ENCODE peak calls at places on chromosome 10, in ten cellular contexts. One of them, this sample, is unnamed.

GRCh38 chr10:59317066-59317465 is 45.3 kb downstream of the FAM13C start:
- DNase-seq in SJCRH30: no peak
- DNase-seq in K562: no peak
- DNase-seq in mucosa of descending colon: no peak
- DNase-seq in mammary epithelial cell: no peak
- DNase-seq in psoas muscle: no peak
- DNase-seq in fibroblast of lung: no peak
- DNase-seq in Caco-2: no peak
- DNase-seq in left lung: no peak
- DNase-seq in Panc1: no peak
- DNase-seq in this sample: no peak

GRCh38 chr10:102701272-102701671 is 12.9 kb downstream of the ARL3 start:
- DNase-seq in SJCRH30: no peak
- DNase-seq in K562: no peak
- DNase-seq in mucosa of descending colon: no peak
- DNase-seq in mammary epithelial cell: no peak
- DNase-seq in psoas muscle: no peak
- DNase-seq in fibroblast of lung: no peak
- DNase-seq in Caco-2: no peak
- DNase-seq in left lung: no peak
- DNase-seq in Panc1: no peak
- DNase-seq in this sample: no peak

GRCh38 chr10:29412452-29413004 is 123.7 kb downstream of the LYZL1 start:
- DNase-seq in SJCRH30: no peak
- DNase-seq in K562: no peak
- DNase-seq in mucosa of descending colon: no peak
- DNase-seq in mammary epithelial cell: no peak
- DNase-seq in psoas muscle: no peak
- DNase-seq in fibroblast of lung: no peak
- DNase-seq in Caco-2: no peak
- DNase-seq in left lung: no peak
- DNase-seq in Panc1: no peak
- DNase-seq in this sample: no peak

GRCh38 chr10:101995451-101996063 is 60.4 kb downstream of the ARMH3 start:
- DNase-seq in SJCRH30: no peak
- DNase-seq in K562: no peak
- DNase-seq in mucosa of descending colon: no peak
- DNase-seq in mammary epithelial cell: no peak
- DNase-seq in psoas muscle: no peak
- DNase-seq in fibroblast of lung: peak; percentile 83
- DNase-seq in Caco-2: no peak
- DNase-seq in left lung: no peak
- DNase-seq in Panc1: no peak
- DNase-seq in this sample: peak; percentile 16

GRCh38 chr10:124670849-124671248 is 73.3 kb downstream of the FAM53B start:
- DNase-seq in SJCRH30: no peak
- DNase-seq in K562: no peak
- DNase-seq in mucosa of descending colon: peak; percentile 63
- DNase-seq in mammary epithelial cell: no peak
- DNase-seq in psoas muscle: no peak
- DNase-seq in fibroblast of lung: no peak
- DNase-seq in Caco-2: no peak
- DNase-seq in left lung: peak; percentile 91
- DNase-seq in Panc1: no peak
- DNase-seq in this sample: no peak

GRCh38 chr10:20598590-20598989 is 298.5 kb downstream of the NEBL start:
- DNase-seq in SJCRH30: peak; percentile 95
- DNase-seq in K562: no peak
- DNase-seq in mucosa of descending colon: no peak
- DNase-seq in mammary epithelial cell: peak; percentile 88
- DNase-seq in psoas muscle: peak; percentile 80
- DNase-seq in fibroblast of lung: peak; percentile 97
- DNase-seq in Caco-2: no peak
- DNase-seq in left lung: no peak
- DNase-seq in Panc1: no peak
- DNase-seq in this sample: peak; percentile 91

GRCh38 chr10:63503395-63503794 is 17.8 kb upstream of the REEP3 start:
- DNase-seq in SJCRH30: no peak
- DNase-seq in K562: no peak
- DNase-seq in mucosa of descending colon: no peak
- DNase-seq in mammary epithelial cell: no peak
- DNase-seq in psoas muscle: no peak
- DNase-seq in fibroblast of lung: no peak
- DNase-seq in Caco-2: no peak
- DNase-seq in left lung: no peak
- DNase-seq in Panc1: no peak
- DNase-seq in this sample: no peak

GRCh38 chr10:46544989-46545791 is 11.3 kb downstream of the GPRIN2 start:
- DNase-seq in SJCRH30: no peak
- DNase-seq in K562: no peak
- DNase-seq in mucosa of descending colon: peak; percentile 44
- DNase-seq in mammary epithelial cell: peak; percentile 44
- DNase-seq in psoas muscle: peak; percentile 38
- DNase-seq in fibroblast of lung: no peak
- DNase-seq in Caco-2: peak; percentile 65
- DNase-seq in left lung: no peak
- DNase-seq in Panc1: no peak
- DNase-seq in this sample: no peak

GRCh38 chr10:17003151-17003550 is 126.5 kb downstream of the CUBN start:
- DNase-seq in SJCRH30: no peak
- DNase-seq in K562: peak; percentile 51
- DNase-seq in mucosa of descending colon: no peak
- DNase-seq in mammary epithelial cell: peak; percentile 75
- DNase-seq in psoas muscle: no peak
- DNase-seq in fibroblast of lung: peak; percentile 98
- DNase-seq in Caco-2: no peak
- DNase-seq in left lung: no peak
- DNase-seq in Panc1: no peak
- DNase-seq in this sample: no peak

GRCh38 chr10:1360011-1360580 is 303.9 kb downstream of the WDR37 start:
- DNase-seq in SJCRH30: no peak
- DNase-seq in K562: peak; percentile 62
- DNase-seq in mucosa of descending colon: no peak
- DNase-seq in mammary epithelial cell: no peak
- DNase-seq in psoas muscle: no peak
- DNase-seq in fibroblast of lung: no peak
- DNase-seq in Caco-2: no peak
- DNase-seq in left lung: no peak
- DNase-seq in Panc1: no peak
- DNase-seq in this sample: no peak

GRCh38 chr10:114010316-114010715 is 33.4 kb upstream of the ADRB1 start:
- DNase-seq in SJCRH30: no peak
- DNase-seq in K562: no peak
- DNase-seq in mucosa of descending colon: no peak
- DNase-seq in mammary epithelial cell: no peak
- DNase-seq in psoas muscle: no peak
- DNase-seq in fibroblast of lung: no peak
- DNase-seq in Caco-2: no peak
- DNase-seq in left lung: no peak
- DNase-seq in Panc1: no peak
- DNase-seq in this sample: no peak

GRCh38 chr10:19845963-19846362 is 29.7 kb downstream of the PLXDC2 start:
- DNase-seq in SJCRH30: no peak
- DNase-seq in K562: no peak
- DNase-seq in mucosa of descending colon: no peak
- DNase-seq in mammary epithelial cell: peak; percentile 73
- DNase-seq in psoas muscle: no peak
- DNase-seq in fibroblast of lung: peak; percentile 28
- DNase-seq in Caco-2: no peak
- DNase-seq in left lung: no peak
- DNase-seq in Panc1: no peak
- DNase-seq in this sample: no peak

GRCh38 chr10:74973993-74974392 is 137.5 kb upstream of the SAMD8 start:
- DNase-seq in SJCRH30: no peak
- DNase-seq in K562: no peak
- DNase-seq in mucosa of descending colon: no peak
- DNase-seq in mammary epithelial cell: no peak
- DNase-seq in psoas muscle: no peak
- DNase-seq in fibroblast of lung: no peak
- DNase-seq in Caco-2: no peak
- DNase-seq in left lung: no peak
- DNase-seq in Panc1: no peak
- DNase-seq in this sample: no peak

GRCh38 chr10:784759-785538 is 95.5 kb upstream of the DIP2C start:
- DNase-seq in SJCRH30: peak; percentile 64
- DNase-seq in K562: peak; percentile 45
- DNase-seq in mucosa of descending colon: no peak
- DNase-seq in mammary epithelial cell: peak; percentile 58
- DNase-seq in psoas muscle: peak; percentile 88
- DNase-seq in fibroblast of lung: peak; percentile 84
- DNase-seq in Caco-2: peak; percentile 50
- DNase-seq in left lung: peak; percentile 87
- DNase-seq in Panc1: no peak
- DNase-seq in this sample: peak; percentile 79

GRCh38 chr10:37734971-37735370 is 122.4 kb downstream of the ZNF248 start:
- DNase-seq in SJCRH30: no peak
- DNase-seq in K562: no peak
- DNase-seq in mucosa of descending colon: no peak
- DNase-seq in mammary epithelial cell: peak; percentile 23
- DNase-seq in psoas muscle: no peak
- DNase-seq in fibroblast of lung: peak; percentile 2
- DNase-seq in Caco-2: no peak
- DNase-seq in left lung: no peak
- DNase-seq in Panc1: peak; percentile 7
- DNase-seq in this sample: no peak

GRCh38 chr10:79397575-79398303 is 47.7 kb downstream of the ZCCHC24 start:
- DNase-seq in SJCRH30: peak; percentile 82
- DNase-seq in K562: no peak
- DNase-seq in mucosa of descending colon: peak; percentile 22
- DNase-seq in mammary epithelial cell: no peak
- DNase-seq in psoas muscle: peak; percentile 85
- DNase-seq in fibroblast of lung: peak; percentile 68
- DNase-seq in Caco-2: no peak
- DNase-seq in left lung: peak; percentile 76
- DNase-seq in Panc1: no peak
- DNase-seq in this sample: no peak

GRCh38 chr10:42578019-42578418 is 60.4 kb downstream of the ZNF33B start:
- DNase-seq in SJCRH30: no peak
- DNase-seq in K562: no peak
- DNase-seq in mucosa of descending colon: no peak
- DNase-seq in mammary epithelial cell: no peak
- DNase-seq in psoas muscle: no peak
- DNase-seq in fibroblast of lung: no peak
- DNase-seq in Caco-2: no peak
- DNase-seq in left lung: no peak
- DNase-seq in Panc1: no peak
- DNase-seq in this sample: no peak

GRCh38 chr10:42583828-42584227 is 54.5 kb downstream of the ZNF33B start:
- DNase-seq in SJCRH30: no peak
- DNase-seq in K562: no peak
- DNase-seq in mucosa of descending colon: no peak
- DNase-seq in mammary epithelial cell: no peak
- DNase-seq in psoas muscle: no peak
- DNase-seq in fibroblast of lung: no peak
- DNase-seq in Caco-2: no peak
- DNase-seq in left lung: no peak
- DNase-seq in Panc1: no peak
- DNase-seq in this sample: no peak
- H3K9me3 ChIP-seq in SJCRH30: no peaks in the 10 kb centered on the region
- H3K9me3 ChIP-seq in K562: no peaks in the 10 kb centered on the region
- H3K9me3 ChIP-seq in mucosa of descending colon: peaks cover 6% of the 10 kb centered on the region
- H3K9me3 ChIP-seq in mammary epithelial cell: peaks cover 5% of the 10 kb centered on the region
- H3K9me3 ChIP-seq in psoas muscle: no peaks in the 10 kb centered on the region
- H3K9me3 ChIP-seq in fibroblast of lung: no peaks in the 10 kb centered on the region
- H3K9me3 ChIP-seq in Caco-2: no peaks in the 10 kb centered on the region
- H3K9me3 ChIP-seq in left lung: no peaks in the 10 kb centered on the region
- H3K9me3 ChIP-seq in Panc1: no peaks in the 10 kb centered on the region
- H3K9me3 ChIP-seq in this sample: no peaks in the 10 kb centered on the region

GRCh38 chr10:52279546-52279945 is 34.5 kb upstream of the DKK1 start:
- DNase-seq in SJCRH30: no peak
- DNase-seq in K562: no peak
- DNase-seq in mucosa of descending colon: no peak
- DNase-seq in mammary epithelial cell: no peak
- DNase-seq in psoas muscle: no peak
- DNase-seq in fibroblast of lung: no peak
- DNase-seq in Caco-2: no peak
- DNase-seq in left lung: no peak
- DNase-seq in Panc1: no peak
- DNase-seq in this sample: no peak
- H3K36me3 ChIP-seq in SJCRH30: no peaks in the 10 kb centered on the region
- H3K36me3 ChIP-seq in K562: no peaks in the 10 kb centered on the region
- H3K36me3 ChIP-seq in mucosa of descending colon: no peaks in the 10 kb centered on the region
- H3K36me3 ChIP-seq in mammary epithelial cell: no peaks in the 10 kb centered on the region
- H3K36me3 ChIP-seq in psoas muscle: no peaks in the 10 kb centered on the region
- H3K36me3 ChIP-seq in fibroblast of lung: no peaks in the 10 kb centered on the region
- H3K36me3 ChIP-seq in Caco-2: no peaks in the 10 kb centered on the region
- H3K36me3 ChIP-seq in left lung: no peaks in the 10 kb centered on the region
- H3K36me3 ChIP-seq in Panc1: no peaks in the 10 kb centered on the region
- H3K36me3 ChIP-seq in this sample: no peaks in the 10 kb centered on the region

GRCh38 chr10:90494183-90494582 is 363.7 kb downstream of the HTR7 start:
- DNase-seq in SJCRH30: no peak
- DNase-seq in K562: no peak
- DNase-seq in mucosa of descending colon: no peak
- DNase-seq in mammary epithelial cell: no peak
- DNase-seq in psoas muscle: no peak
- DNase-seq in fibroblast of lung: no peak
- DNase-seq in Caco-2: no peak
- DNase-seq in left lung: no peak
- DNase-seq in Panc1: no peak
- DNase-seq in this sample: no peak
- H3K9me3 ChIP-seq in SJCRH30: no peaks in the 10 kb centered on the region
- H3K9me3 ChIP-seq in K562: no peaks in the 10 kb centered on the region
- H3K9me3 ChIP-seq in mucosa of descending colon: peaks cover 30% of the 10 kb centered on the region
- H3K9me3 ChIP-seq in mammary epithelial cell: peaks cover 4% of the 10 kb centered on the region
- H3K9me3 ChIP-seq in psoas muscle: peaks cover 13% of the 10 kb centered on the region
- H3K9me3 ChIP-seq in fibroblast of lung: no peaks in the 10 kb centered on the region
- H3K9me3 ChIP-seq in Caco-2: peaks cover 8% of the 10 kb centered on the region
- H3K9me3 ChIP-seq in left lung: no peaks in the 10 kb centered on the region
- H3K9me3 ChIP-seq in Panc1: peaks cover 14% of the 10 kb centered on the region
- H3K9me3 ChIP-seq in this sample: peaks cover 17% of the 10 kb centered on the region

GRCh38 chr10:62056219-62056618 is 154.7 kb downstream of the ARID5B start:
- DNase-seq in SJCRH30: no peak
- DNase-seq in K562: no peak
- DNase-seq in mucosa of descending colon: no peak
- DNase-seq in mammary epithelial cell: no peak
- DNase-seq in psoas muscle: no peak
- DNase-seq in fibroblast of lung: no peak
- DNase-seq in Caco-2: no peak
- DNase-seq in left lung: no peak
- DNase-seq in Panc1: no peak
- DNase-seq in this sample: no peak
- H3K36me3 ChIP-seq in SJCRH30: peaks cover 9% of the 10 kb centered on the region
- H3K36me3 ChIP-seq in K562: no peaks in the 10 kb centered on the region
- H3K36me3 ChIP-seq in mucosa of descending colon: no peaks in the 10 kb centered on the region
- H3K36me3 ChIP-seq in mammary epithelial cell: peaks cover 7% of the 10 kb centered on the region
- H3K36me3 ChIP-seq in psoas muscle: peaks cover 11% of the 10 kb centered on the region
- H3K36me3 ChIP-seq in fibroblast of lung: peaks cover 31% of the 10 kb centered on the region
- H3K36me3 ChIP-seq in Caco-2: peaks cover 20% of the 10 kb centered on the region
- H3K36me3 ChIP-seq in left lung: no peaks in the 10 kb centered on the region
- H3K36me3 ChIP-seq in Panc1: peaks cover 23% of the 10 kb centered on the region
- H3K36me3 ChIP-seq in this sample: peaks cover 100% of the 10 kb centered on the region